ENCODE peak calls at places on chromosomes 4 and X, in eight cellular contexts. D is stomach, P is cardiac muscle cell, H is IMR-90, O is psoas muscle, R is lower lobe of right lung, S is neural progenitor cell, T is mammary epithelial cell. V is an unnamed sample. For H3K4me1, the result is how much of the 10 kb centered on the place peaks cover.

GRCh38 chr4:85474818-85475630 is at the start of gene ARHGAP24:
- DNase-seq in D (peak), P (peak), H (peak), O (peak), R (peak), S (peak), T (peak), V (peak)

GRCh38 chr4:148007789-148008188 is 275.9 kb downstream of the ARHGAP10 start:
- DNase-seq in D (no peak), P (no peak), H (peak), O (no peak), R (no peak), S (no peak), T (no peak), V (no peak)

GRCh38 chrX:120857240-120857639 is 18.4 kb downstream of the CT47B1 start:
- DNase-seq in D (no peak), P (peak), H (no peak), O (no peak), R (no peak), S (peak), T (no peak), V (no peak)

GRCh38 chr4:128145727-128146126 is 84.6 kb downstream of the LARP1B start:
- DNase-seq in D (no peak), P (no peak), H (no peak), O (no peak), R (no peak), S (no peak), T (no peak), V (no peak)

GRCh38 chrX:46569621-46570020 is 3.9 kb upstream of the CHST7 start:
- DNase-seq in D (no peak), P (no peak), H (no peak), O (no peak), R (no peak), S (no peak), T (no peak), V (no peak)

GRCh38 chr4:15149234-15149841 is 147.1 kb downstream of the CPEB2 start:
- DNase-seq in D (no peak), P (no peak), H (peak), O (no peak), R (no peak), S (no peak), T (no peak), V (no peak)

GRCh38 chr4:15753786-15754185 is 24.3 kb upstream of the CD38 start:
- DNase-seq in D (no peak), P (peak), H (peak), O (peak), R (no peak), S (no peak), T (no peak), V (no peak)

GRCh38 chr4:54543088-54543795 is 114.5 kb upstream of the KIT start:
- DNase-seq in D (no peak), P (peak), H (peak), O (no peak), R (no peak), S (no peak), T (peak), V (peak)

GRCh38 chr4:1293981-1294380 is 4.3 kb downstream of the MAEA start:
- DNase-seq in D (peak), P (peak), H (no peak), O (peak), R (no peak), S (no peak), T (no peak), V (no peak)
- H3K4me1 ChIP-seq in D (under half), P (under half), H (under half), O (under half), R (under half), S (under half), T (under half), V (under half)

DNA sequence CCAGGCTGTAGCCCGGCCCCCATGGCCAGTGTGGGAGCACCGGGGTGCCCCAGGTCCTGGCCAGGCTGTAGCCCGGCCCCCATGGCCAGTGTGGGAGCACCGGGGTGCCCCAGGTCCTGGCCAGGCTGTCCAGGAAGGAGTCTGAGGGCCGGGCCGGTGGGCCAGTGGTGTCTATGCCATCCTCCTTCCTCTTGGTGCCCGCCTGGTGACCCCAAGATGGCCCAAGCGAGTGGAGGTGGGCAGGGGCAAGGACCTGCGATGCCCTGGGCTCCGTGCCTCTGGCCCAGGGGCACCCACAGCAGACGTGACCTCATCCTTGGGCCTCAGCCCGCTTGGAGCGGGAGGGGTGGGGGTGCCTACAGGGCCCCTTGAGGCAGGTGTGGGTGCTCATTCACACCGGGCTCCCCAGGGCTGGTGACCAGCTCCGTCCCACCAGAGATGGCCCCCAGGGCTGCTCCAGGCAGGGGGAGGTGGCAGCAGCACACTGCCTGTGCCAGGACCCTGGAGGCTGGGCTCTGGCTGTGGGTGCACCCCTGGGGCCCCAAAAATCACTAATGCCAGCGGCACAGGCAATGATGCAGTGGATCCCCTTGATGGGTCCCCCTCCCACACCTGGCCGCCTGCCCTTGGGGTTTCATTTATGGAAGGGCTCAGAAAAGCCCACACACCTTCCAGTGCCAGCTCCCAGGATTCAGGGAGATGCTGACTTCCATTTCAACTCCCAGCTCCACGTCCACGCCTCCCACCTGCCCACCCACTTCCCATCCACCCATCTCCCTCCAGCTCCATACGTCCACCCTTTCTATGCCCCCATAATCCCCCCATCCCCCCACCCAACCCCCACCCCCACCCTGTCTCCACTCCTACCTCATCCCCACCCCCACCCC is 35.8 kb downstream of the TACC3 start:
- DNase-seq in D (no peak), P (no peak), H (no peak), O (no peak), R (no peak), S (no peak), T (no peak), V (no peak)
- H3K27ac ChIP-seq in D (no peak), P (no peak), H (no peak), O (no peak), R (no peak), S (no peak), T (no peak), V (no peak)

GRCh38 chrX:6640727-6641126 is 105.8 kb upstream of the VCX3A start:
- DNase-seq in D (no peak), P (no peak), H (no peak), O (no peak), R (no peak), S (no peak), T (no peak), V (no peak)

GRCh38 chrX:6645216-6645615 is 110.3 kb upstream of the VCX3A start:
- DNase-seq in D (no peak), P (no peak), H (no peak), O (no peak), R (no peak), S (no peak), T (no peak), V (no peak)

GRCh38 chrX:6644411-6644810 is 109.5 kb upstream of the VCX3A start:
- DNase-seq in D (no peak), P (no peak), H (no peak), O (no peak), R (no peak), S (no peak), T (no peak), V (no peak)
- TF ChIP-seq CTCF in D (no peak), P (no peak), H (no peak), O (no peak), R (no peak), S (peak), T (peak), V (peak)

DNA sequence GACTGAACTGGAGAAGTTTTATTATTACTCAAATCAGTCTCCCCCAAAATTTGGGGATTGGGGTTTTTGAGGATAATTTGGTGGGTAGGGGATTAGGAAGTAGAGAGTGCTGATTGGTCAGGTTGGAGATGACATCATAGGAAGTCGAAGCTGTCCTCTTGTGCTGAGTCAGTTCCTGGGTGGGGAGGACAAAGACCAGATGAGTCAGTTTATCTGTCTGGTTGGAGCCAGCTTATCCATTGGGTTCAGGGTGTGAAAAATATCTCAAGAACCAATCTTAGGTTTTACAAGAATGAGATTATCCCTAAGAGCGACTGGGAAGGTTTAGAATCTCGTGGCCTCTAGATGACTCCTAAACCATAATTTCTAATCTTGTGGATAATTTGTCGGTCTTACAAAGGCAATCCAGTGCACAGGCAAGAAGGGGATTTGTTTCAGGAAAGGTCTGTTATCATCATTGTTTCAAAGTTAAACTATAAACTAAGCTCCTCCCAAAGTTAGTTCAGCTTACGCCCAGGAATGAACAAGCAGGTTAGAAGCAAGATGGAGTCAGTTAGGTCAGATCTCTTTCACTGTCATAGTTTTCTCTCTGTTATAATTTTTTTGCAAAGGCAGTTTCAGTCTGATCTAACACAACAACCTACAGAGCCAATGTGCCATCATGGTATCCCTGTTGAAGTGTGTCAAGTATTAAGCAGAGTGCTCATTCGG is 274.5 kb downstream of the SLC7A11 start:
- DNase-seq in D (no peak), P (no peak), H (peak), O (no peak), R (no peak), S (no peak), T (peak), V (no peak)
- H3K4me1 ChIP-seq in D (under half), P (under half), H (under half), O (under half), R (under half), S (under half), T (under half), V (under half)